ENCODE peak calls at places on chromosomes 3 and 15, in six cellular contexts. Y is transverse colon, S is prostate gland, Q is endothelial cell of umbilical vein, J is A549, W is pancreas. K is an unnamed sample.
A peak's percentile ranks its signal among the peaks of the same experiment; 100 is the strongest.

GRCh38 chr3:186965141-186965879 is 35.0 kb downstream of the ST6GAL1 start:
- DNase-seq in Y (no peak), S (no peak), Q (peak; percentile 46), J (no peak), W (no peak), K (no peak)

GRCh38 chr3:195056506-195056905 is 214.5 kb downstream of the XXYLT1 start:
- DNase-seq in Y (no peak), S (no peak), Q (no peak), J (no peak), W (peak; percentile 29), K (no peak)

GRCh38 chr3:123660900-123661299 is 76.0 kb upstream of the HACD2 start:
- DNase-seq in Y (peak; percentile 91), S (peak; percentile 93), Q (peak; percentile 89), J (no peak), W (peak; percentile 87), K (no peak)

GRCh38 chr3:169241575-169241927 is 422.0 kb downstream of the MECOM start:
- DNase-seq in Y (no peak), S (no peak), Q (peak; percentile 90), J (no peak), W (no peak), K (no peak)

GRCh38 chr15:91522609-91523332 is 330.7 kb upstream of the SLCO3A1 start:
- DNase-seq in Y (no peak), S (no peak), Q (no peak), J (no peak), W (no peak), K (no peak)

GRCh38 chr3:138408751-138409161 is 25.7 kb upstream of the ESYT3 start:
- DNase-seq in Y (no peak), S (no peak), Q (no peak), J (no peak), W (no peak), K (no peak)

GRCh38 chr15:55802600-55803376 is 59.8 kb upstream of the PRTG start:
- DNase-seq in Y (no peak), S (no peak), Q (no peak), J (no peak), W (no peak), K (no peak)

GRCh38 chr15:85284497-85284896 is 95.9 kb upstream of the AKAP13 start:
- DNase-seq in Y (peak; percentile 29), S (no peak), Q (no peak), J (no peak), W (no peak), K (no peak)

GRCh38 chr3:160132226-160132625 is 93.0 kb upstream of the C3orf80 start:
- DNase-seq in Y (no peak), S (no peak), Q (no peak), J (no peak), W (no peak), K (no peak)

GRCh38 chr3:136042608-136043221 is 77.2 kb downstream of the PPP2R3A start:
- DNase-seq in Y (no peak), S (no peak), Q (peak; percentile 67), J (peak; percentile 19), W (no peak), K (no peak)

GRCh38 chr3:51942603-51943450 is 664 bp downstream of the PARP3 start:
- DNase-seq in Y (peak; percentile 73), S (peak; percentile 31), Q (peak; percentile 23), J (peak; percentile 82), W (no peak), K (no peak)

GRCh38 chr15:35854398-35854797 is 308.4 kb upstream of the DPH6 start:
- DNase-seq in Y (no peak), S (no peak), Q (no peak), J (no peak), W (no peak), K (no peak)

GRCh38 chr3:148158210-148158609 is 539.5 kb upstream of the AGTR1 start:
- DNase-seq in Y (no peak), S (no peak), Q (peak; percentile 80), J (no peak), W (no peak), K (no peak)

GRCh38 chr15:39828374-39828931 is 45.8 kb upstream of the FSIP1 start:
- DNase-seq in Y (peak; percentile 40), S (no peak), Q (peak; percentile 41), J (no peak), W (no peak), K (no peak)

GRCh38 chr3:158842946-158843345 is 41.1 kb downstream of the MFSD1 start:
- DNase-seq in Y (no peak), S (no peak), Q (no peak), J (no peak), W (no peak), K (no peak)

GRCh38 chr3:9746330-9746729 is 3.4 kb upstream of the OGG1 start:
- DNase-seq in Y (no peak), S (no peak), Q (peak; percentile 74), J (no peak), W (no peak), K (no peak)

GRCh38 chr3:77459926-77460325 is 420.0 kb downstream of the ROBO2 start:
- DNase-seq in Y (no peak), S (no peak), Q (no peak), J (no peak), W (no peak), K (no peak)

GRCh38 chr3:39541917-39542329 is 74.4 kb downstream of the MOBP start:
- DNase-seq in Y (no peak), S (no peak), Q (peak; percentile 79), J (peak; percentile 12), W (no peak), K (no peak)

GRCh38 chr3:195255571-195256501 is 15.1 kb downstream of the XXYLT1 start:
- DNase-seq in Y (no peak), S (no peak), Q (no peak), J (no peak), W (no peak), K (no peak)

GRCh38 chr3:172285844-172286243 is 162.4 kb downstream of the GHSR start:
- DNase-seq in Y (no peak), S (no peak), Q (no peak), J (no peak), W (no peak), K (no peak)

GRCh38 chr3:107637416-107638182 is 114.8 kb downstream of the BBX start:
- DNase-seq in Y (no peak), S (no peak), Q (no peak), J (no peak), W (no peak), K (no peak)

GRCh38 chr3:71438904-71439303 is 144.6 kb downstream of the FOXP1 start:
- DNase-seq in Y (no peak), S (no peak), Q (no peak), J (no peak), W (no peak), K (no peak)

GRCh38 chr3:155387571-155387970 is 94.1 kb upstream of the STRIT1 start:
- DNase-seq in Y (no peak), S (no peak), Q (no peak), J (no peak), W (no peak), K (no peak)

GRCh38 chr3:99250821-99251355 is 349.4 kb upstream of the DCBLD2 start:
- DNase-seq in Y (no peak), S (no peak), Q (peak; percentile 26), J (no peak), W (no peak), K (no peak)

DNA sequence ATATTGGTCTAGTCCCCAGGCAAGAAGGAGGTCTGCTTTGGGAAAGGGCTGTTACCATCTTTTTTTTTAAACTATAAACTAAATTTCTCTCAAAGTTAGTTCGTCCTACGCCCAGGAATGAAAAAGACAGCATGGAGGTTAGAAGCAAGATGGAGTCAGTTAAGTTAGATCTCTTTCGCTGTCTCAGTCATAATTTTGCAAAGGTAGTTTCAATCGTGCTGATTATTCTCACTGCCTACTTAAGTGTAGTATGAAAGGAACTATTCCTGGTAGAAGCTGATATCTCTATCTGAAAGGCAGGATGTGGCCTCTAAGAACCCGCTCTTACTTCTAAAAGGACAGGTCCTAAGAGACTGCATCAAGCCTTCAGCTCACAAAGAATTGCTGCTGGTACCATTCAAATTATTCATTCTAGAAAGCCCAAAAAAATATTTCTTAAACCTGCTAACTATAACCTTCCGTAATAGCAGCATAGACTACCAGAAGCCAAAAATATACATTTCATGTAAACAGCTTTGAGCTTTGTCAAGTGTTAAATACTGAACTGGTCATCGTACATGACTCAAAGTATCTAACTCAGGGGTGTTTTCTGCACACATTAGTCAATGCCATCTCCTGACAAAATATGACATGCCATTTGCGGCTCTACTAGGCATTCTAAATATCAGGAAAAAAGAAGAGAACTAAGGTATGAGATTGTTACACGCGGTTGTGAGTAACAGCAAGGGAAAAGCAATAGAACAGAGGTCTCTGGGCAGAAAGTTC is 96.0 kb upstream of the CCDC80 start:
- DNase-seq in Y (no peak), S (no peak), Q (no peak), J (no peak), W (no peak), K (no peak)
- H3K9me3 ChIP-seq in Y (no peaks in the 10 kb centered on the region), S (no peaks in the 10 kb centered on the region), Q (no peaks in the 10 kb centered on the region), J (no peaks in the 10 kb centered on the region), W (no peaks in the 10 kb centered on the region), K (no peaks in the 10 kb centered on the region)

GRCh38 chr3:859135-859534 is 233.7 kb upstream of the CNTN6 start:
- DNase-seq in Y (no peak), S (no peak), Q (no peak), J (no peak), W (no peak), K (no peak)
- H3K9me3 ChIP-seq in Y (no peaks in the 10 kb centered on the region), S (no peaks in the 10 kb centered on the region), Q (peaks cover 2% of the 10 kb centered on the region), J (no peaks in the 10 kb centered on the region), W (no peaks in the 10 kb centered on the region), K (no peaks in the 10 kb centered on the region)

DNA sequence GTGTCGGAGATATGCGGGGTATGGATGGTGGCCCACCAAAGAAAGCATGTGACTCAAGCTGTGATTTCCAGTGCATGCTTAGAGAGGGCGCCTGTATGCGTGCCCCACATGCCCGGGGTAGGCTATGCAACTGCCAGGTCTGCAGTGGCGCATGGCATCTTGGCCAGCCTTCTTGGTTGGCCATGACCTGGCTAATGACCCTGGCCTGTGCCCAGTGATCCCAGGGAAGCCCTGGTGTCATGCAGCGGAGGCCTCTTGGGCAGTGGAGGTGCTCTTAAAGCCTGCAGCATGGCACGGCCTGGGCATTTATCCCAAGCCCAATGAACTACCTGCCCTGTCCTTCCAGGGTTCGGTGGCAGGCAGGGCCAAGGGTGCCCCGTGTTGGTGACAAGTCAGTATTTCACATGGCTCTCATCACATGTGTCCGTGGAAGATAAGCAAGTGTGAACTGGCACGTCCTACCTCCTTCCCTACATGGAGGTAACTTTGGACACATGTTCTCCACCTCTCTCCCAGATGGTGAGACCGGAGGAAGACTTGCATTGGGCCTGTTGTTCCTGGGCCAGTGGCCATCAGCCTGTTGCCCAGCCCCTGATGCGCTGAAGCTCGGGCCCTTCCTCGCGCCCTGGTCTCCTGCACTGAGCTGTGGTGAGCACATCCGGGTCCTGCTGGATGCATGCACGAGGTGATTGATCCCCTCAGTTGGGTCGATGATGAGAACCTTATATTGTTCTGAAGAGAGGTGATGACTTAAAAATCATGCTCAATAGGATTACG is 192.0 kb downstream of the UBE3A start:
- DNase-seq in Y (peak; percentile 2), S (no peak), Q (no peak), J (no peak), W (peak; percentile 33), K (no peak)
- H3K9me3 ChIP-seq in Y (peaks cover 20% of the 10 kb centered on the region), S (no peaks in the 10 kb centered on the region), Q (peaks cover 15% of the 10 kb centered on the region), J (no peaks in the 10 kb centered on the region), W (no peaks in the 10 kb centered on the region), K (no peaks in the 10 kb centered on the region)

DNA sequence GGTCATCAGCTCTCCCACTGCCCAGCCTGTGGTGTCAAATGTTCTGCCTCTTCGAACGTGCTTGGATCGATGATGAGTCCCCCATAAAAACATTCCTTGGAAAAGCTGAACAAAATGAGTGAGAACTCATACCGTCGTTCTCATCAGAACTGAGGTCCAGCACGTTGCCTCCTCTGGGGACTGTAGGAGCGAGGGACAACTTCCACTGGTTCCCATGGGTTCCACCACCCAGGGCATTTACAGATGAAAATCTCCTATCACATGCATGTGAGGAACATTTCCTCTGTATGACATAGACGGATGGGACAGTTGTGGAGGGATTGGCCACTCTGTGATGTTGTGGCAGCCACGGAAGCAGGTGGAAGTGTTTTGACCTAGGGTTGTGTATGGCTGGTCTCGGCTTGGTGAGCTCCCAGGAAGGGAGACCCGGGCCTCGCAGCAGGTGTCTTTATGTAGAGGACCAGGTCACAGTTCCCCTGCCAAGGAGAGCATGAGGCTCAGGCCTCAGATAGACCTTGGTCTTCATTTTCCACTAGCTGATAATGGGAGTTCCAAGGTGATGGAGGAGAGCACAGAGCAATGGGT is 113.0 kb downstream of the SNRPN start:
- DNase-seq in Y (no peak), S (no peak), Q (no peak), J (no peak), W (peak; percentile 9), K (no peak)
- H3K9me3 ChIP-seq in Y (peaks cover 100% of the 10 kb centered on the region), S (peaks cover 24% of the 10 kb centered on the region), Q (peaks cover 83% of the 10 kb centered on the region), J (peaks cover 83% of the 10 kb centered on the region), W (peaks cover 18% of the 10 kb centered on the region), K (peaks cover 62% of the 10 kb centered on the region)